ENCODE peak calls at places on chromosomes 11 and 22, in five cellular contexts. A, W, K, X and C are unnamed samples.

GRCh38 chr11:2383823-2384722 is 7.0 kb downstream of the CD81 start:
- DNase-seq in A (peak; percentile 93), W (peak; percentile 88), K (peak; percentile 48), X (peak; percentile 86), C (no peak)

GRCh38 chr11:127332896-127333295 is 332.3 kb upstream of the KIRREL3 start:
- DNase-seq in W (no peak), X (no peak), K (no peak), A (no peak), C (no peak)

GRCh38 chr11:95108671-95109551 is 19.3 kb downstream of the ENDOD1 start:
- DNase-seq in K (no peak), A (no peak), W (no peak), X (no peak), C (no peak)

GRCh38 chr22:40463017-40463631 is 92.7 kb downstream of the SGSM3 start:
- DNase-seq in X (peak; percentile 71), A (peak; percentile 88), K (peak; percentile 29), W (no peak), C (no peak)

GRCh38 chr11:123231777-123232176 is 36.7 kb upstream of the CLMP start:
- DNase-seq in K (no peak), W (no peak), A (no peak), X (no peak), C (no peak)

GRCh38 chr22:40412441-40412840 is 42.0 kb downstream of the SGSM3 start:
- DNase-seq in X (no peak), W (no peak), A (peak; percentile 92), K (no peak), C (no peak)

GRCh38 chr11:106236295-106236694 is 158.8 kb downstream of the AASDHPPT start:
- DNase-seq in K (no peak), X (no peak), W (no peak), A (no peak), C (no peak)

GRCh38 chr11:118705111-118705741 is 25.8 kb upstream of the TREH start:
- DNase-seq in K (peak; percentile 70), A (no peak), W (no peak), X (peak; percentile 69), C (no peak)

GRCh38 chr11:120209750-120210650 is 832 bp upstream of the OAF start:
- DNase-seq in X (no peak), A (no peak), K (no peak), W (no peak), C (no peak)

GRCh38 chr11:119634301-119634700 is 94.7 kb downstream of the NECTIN1 start:
- DNase-seq in W (no peak), K (no peak), A (no peak), X (no peak), C (no peak)

GRCh38 chr11:18720086-18720810 is 5.7 kb downstream of the IGSF22 start:
- DNase-seq in A (no peak), W (no peak), K (no peak), X (peak; percentile 73), C (no peak)

GRCh38 chr11:9775393-9775780 is 111.5 kb downstream of the SWAP70 start:
- DNase-seq in A (no peak), K (no peak), X (no peak), W (no peak), C (no peak)
- H3K27ac ChIP-seq in A (no peak overlapping the region), K (no peak overlapping the region), X (no peak overlapping the region), W (peak overlapping the region; percentile 60), C (peak overlapping the region; percentile 21)

GRCh38 chr11:104917259-104918112 is 19.2 kb upstream of the CASP12 start:
- DNase-seq in X (no peak), W (no peak), K (no peak), A (no peak), C (no peak)
- H3K4me3 ChIP-seq in X (peak overlapping the region; percentile 45), W (peak overlapping the region; percentile 60), K (peak overlapping the region; percentile 79), A (peak overlapping the region; percentile 11), C (peak overlapping the region; percentile 53)

DNA sequence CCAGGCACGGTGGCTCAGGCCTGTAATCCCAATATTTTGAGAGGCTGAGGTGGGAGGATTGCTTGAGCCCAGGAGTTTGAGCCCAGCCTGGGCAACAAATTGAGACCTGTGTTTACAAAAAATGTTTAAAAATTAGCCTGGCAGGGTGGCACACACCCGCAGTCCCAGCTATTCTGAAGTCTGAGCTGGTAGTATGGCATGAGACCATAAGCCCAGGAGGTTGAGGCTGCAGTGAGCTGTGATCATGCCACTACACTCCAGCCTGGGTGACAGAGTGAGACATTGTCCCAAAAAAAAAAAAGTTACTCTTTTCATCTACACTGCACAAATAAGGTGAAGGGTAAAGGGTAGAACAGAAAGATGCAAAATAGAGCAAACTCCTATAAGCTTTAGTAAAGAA is 22.3 kb upstream of the PPP2R1B start:
- DNase-seq in A (no peak), X (no peak), K (no peak), W (no peak), C (no peak)
- H3K27ac ChIP-seq in A (no peak overlapping the region), X (no peak overlapping the region), K (no peak overlapping the region), W (no peak overlapping the region), C (peak overlapping the region; percentile 31)

DNA sequence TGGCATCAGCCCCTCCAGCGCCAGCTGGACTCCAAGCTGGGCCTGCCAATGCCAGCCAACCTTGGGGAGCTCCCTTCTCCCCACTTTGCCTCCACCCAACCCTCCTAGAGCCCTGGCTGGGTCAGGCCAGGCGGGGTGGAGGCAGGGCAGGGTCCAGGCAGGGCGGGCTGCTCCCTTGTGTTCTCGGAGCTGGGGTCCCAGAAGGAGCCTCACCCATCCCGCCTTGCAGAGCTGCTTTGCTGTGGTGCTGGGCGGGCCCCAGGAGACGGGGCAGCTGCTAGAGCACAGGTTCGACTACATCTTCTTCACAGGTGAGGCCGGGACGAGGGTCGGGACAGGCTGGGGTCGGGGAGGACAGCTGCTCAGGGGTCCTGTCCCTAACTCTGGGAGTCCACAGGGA is 9.4 kb downstream of the ALDH3B1 start:
- DNase-seq in K (no peak), A (no peak), X (no peak), W (no peak), C (no peak)
- H3K4me3 ChIP-seq in K (no peak overlapping the region), A (no peak overlapping the region), X (no peak overlapping the region), W (no peak overlapping the region), C (no peak overlapping the region)

GRCh38 chr22:42912049-42912448 is 55.0 kb upstream of the ARFGAP3 start:
- DNase-seq in W (no peak), X (no peak), K (no peak), A (no peak), C (no peak)
- H3K27ac ChIP-seq in W (no peak overlapping the region), X (no peak overlapping the region), K (no peak overlapping the region), A (no peak overlapping the region), C (no peak overlapping the region)

DNA sequence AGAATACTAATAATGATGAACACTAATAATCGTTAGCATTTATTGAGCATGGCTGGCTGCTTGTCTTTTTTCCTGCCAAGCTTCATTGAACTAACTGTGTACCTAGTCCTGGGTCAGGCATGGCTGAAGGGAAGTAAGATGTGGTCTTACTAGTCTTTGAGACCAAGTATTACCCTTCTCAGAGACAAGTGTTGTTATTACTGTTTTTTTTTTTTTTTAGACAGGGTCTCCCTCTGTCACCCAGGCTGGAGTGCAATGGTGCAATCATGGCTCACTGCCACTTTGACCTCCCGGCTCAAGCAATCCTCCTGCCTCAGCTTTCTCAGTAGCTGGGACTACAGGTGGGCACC is 4.6 kb downstream of the ST14 start:
- DNase-seq in W (no peak), X (no peak), A (no peak), K (no peak), C (no peak)
- H3K4me3 ChIP-seq in W (peak overlapping the region; percentile 6), X (peak overlapping the region; percentile 71), A (no peak overlapping the region), K (no peak overlapping the region), C (no peak overlapping the region)

GRCh38 chr11:134120143-134120850 is 51.4 kb downstream of the JAM3 start:
- DNase-seq in W (peak; percentile 78), A (no peak), K (no peak), X (peak; percentile 45), C (peak; percentile 88)
- H3K27ac ChIP-seq in W (peak overlapping the region; percentile 89), A (no peak overlapping the region), K (no peak overlapping the region), X (peak overlapping the region; percentile 53), C (peak overlapping the region; percentile 90)

GRCh38 chr22:19577422-19577966 is 53.3 kb upstream of the CLDN5 start:
- DNase-seq in X (no peak), K (no peak), W (no peak), A (no peak), C (no peak)
- H3K4me3 ChIP-seq in X (no peak overlapping the region), K (no peak overlapping the region), W (no peak overlapping the region), A (no peak overlapping the region), C (no peak overlapping the region)